ENCODE peak calls at places on chromosomes 7 and 10, in ten cellular contexts. X is RWPE1, R is RWPE2, M is retinal pigment epithelial cell, E is PC-9, S is cardiac muscle cell, J is D721Med, F is Caco-2, A is neural progenitor cell, N is kidney. U is an unnamed sample.

GRCh38 chr7:31487476-31487875 is 26.4 kb upstream of the ITPRID1 start:
- DNase-seq in F (no peak), E (no peak), M (no peak), N (no peak), R (no peak), J (no peak), A (no peak), X (no peak), S (no peak), U (no peak)

GRCh38 chr10:117499248-117500105 is 43.1 kb upstream of the EMX2 start:
- DNase-seq in M (no peak), F (no peak), R (no peak), J (no peak), S (peak), X (no peak), E (no peak), N (no peak), A (no peak), U (no peak)

GRCh38 chr7:137790828-137791227 is 55.9 kb downstream of the DGKI start:
- DNase-seq in M (peak), R (no peak), F (no peak), S (no peak), N (no peak), E (no peak), A (no peak), J (no peak), X (no peak), U (no peak)

GRCh38 chr10:124402273-124402672 is 16.4 kb downstream of the OAT start:
- DNase-seq in F (no peak), S (no peak), X (no peak), A (no peak), N (no peak), M (no peak), J (no peak), E (no peak), R (no peak), U (no peak)

GRCh38 chr10:6068422-6068821 is 6.3 kb upstream of the IL2RA start:
- DNase-seq in S (no peak), N (no peak), M (no peak), J (no peak), A (no peak), R (no peak), E (no peak), X (no peak), F (no peak), U (no peak)

GRCh38 chr10:49598986-49599385 is 11.1 kb upstream of the SLC18A3 start:
- DNase-seq in N (no peak), M (no peak), R (no peak), X (no peak), S (no peak), E (peak), J (no peak), A (no peak), F (peak), U (no peak)

GRCh38 chr10:119330342-119330741 is 123.0 kb downstream of the GRK5 start:
- DNase-seq in R (no peak), J (no peak), M (no peak), S (no peak), E (no peak), X (no peak), A (no peak), N (no peak), F (no peak), U (no peak)

GRCh38 chr10:74932648-74933047 is 106.2 kb downstream of the KAT6B start:
- DNase-seq in X (no peak), N (no peak), A (no peak), M (no peak), E (no peak), J (no peak), R (no peak), F (no peak), S (no peak), U (no peak)

GRCh38 chr10:104308439-104308903 is 29.8 kb downstream of the ITPRIP start:
- DNase-seq in X (no peak), R (no peak), A (no peak), N (no peak), J (no peak), M (no peak), E (no peak), F (no peak), S (no peak), U (no peak)

GRCh38 chr7:151339651-151340377 is 1.8 kb upstream of the NUB1 start:
- DNase-seq in R (no peak), A (no peak), X (no peak), J (no peak), N (no peak), E (no peak), S (no peak), M (no peak), F (no peak), U (no peak)
- TF ChIP-seq CTCF in R (no peak), A (no peak), X (no peak), J (no peak), N (no peak), E (no peak), S (no peak), M (no peak), F (no peak), U (no peak)

GRCh38 chr7:66143876-66144332 is 29.3 kb downstream of the CRCP start:
- DNase-seq in R (no peak), M (no peak), F (no peak), X (no peak), S (no peak), J (no peak), A (no peak), N (no peak), E (no peak), U (no peak)
- TF ChIP-seq CTCF in R (no peak), M (no peak), F (no peak), X (no peak), S (no peak), J (no peak), A (no peak), N (no peak), E (no peak), U (no peak)

GRCh38 chr10:95536017-95536416 is 25.2 kb downstream of the SORBS1 start:
- DNase-seq in R (no peak), N (no peak), S (peak), F (no peak), M (peak), X (no peak), A (no peak), E (no peak), J (no peak), U (no peak)
- TF ChIP-seq CTCF in R (no peak), N (no peak), S (no peak), F (no peak), M (no peak), X (no peak), A (no peak), E (no peak), J (no peak), U (no peak)

DNA sequence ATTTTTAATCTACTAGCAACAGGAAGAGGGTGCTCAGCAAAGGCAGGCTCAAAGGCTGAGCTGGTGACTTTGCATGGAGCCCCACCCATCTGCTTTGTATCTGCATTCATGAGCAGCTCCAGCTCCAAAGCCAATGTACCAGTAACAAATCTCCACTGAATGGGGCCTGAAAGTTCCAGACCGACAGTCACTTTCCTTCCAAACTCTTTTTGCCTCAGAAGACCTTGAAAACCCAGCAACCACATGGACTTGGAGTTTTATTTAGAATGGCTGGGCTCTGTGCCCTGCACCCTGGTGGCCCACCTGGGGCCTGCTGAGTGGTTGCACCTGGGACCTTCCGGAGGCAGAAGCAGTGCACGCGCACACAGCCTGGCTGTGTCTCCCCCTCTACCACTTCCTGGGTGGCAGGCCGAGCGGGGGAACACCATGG is 195.0 kb upstream of the PLXNA4 start:
- DNase-seq in F (no peak), R (no peak), M (no peak), A (no peak), X (no peak), N (no peak), J (no peak), S (no peak), E (no peak), U (no peak)
- TF ChIP-seq CTCF in F (no peak), R (no peak), M (no peak), A (no peak), X (no peak), N (no peak), J (no peak), S (no peak), E (no peak), U (no peak)

GRCh38 chr7:30166155-30166840 is 31.5 kb downstream of the MTURN start:
- DNase-seq in X (peak), R (no peak), S (no peak), M (no peak), N (no peak), E (peak), F (peak), A (no peak), J (no peak), U (peak)
- TF ChIP-seq CTCF in X (no peak), R (peak), S (no peak), M (no peak), N (no peak), E (no peak), F (no peak), A (no peak), J (no peak), U (no peak)

DNA sequence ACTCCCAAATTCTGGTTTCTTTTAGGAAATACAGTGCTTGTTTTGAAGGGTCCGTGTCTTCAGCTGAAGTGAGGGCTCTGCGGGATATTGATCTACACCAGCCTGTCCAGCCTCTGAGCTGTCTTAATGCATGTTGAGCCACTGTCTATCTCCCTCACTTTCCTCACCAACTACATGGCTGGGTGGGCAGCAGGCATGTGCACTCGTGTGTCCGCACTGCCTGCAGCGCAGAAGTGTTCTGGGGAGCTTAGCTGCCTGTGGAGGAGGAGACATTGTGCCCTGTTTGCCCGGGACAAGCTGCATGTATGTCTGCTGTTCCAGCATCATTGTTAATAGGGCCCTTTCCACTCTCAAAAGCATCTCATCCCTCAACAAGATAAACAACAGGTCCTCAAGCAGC is 133.1 kb upstream of the EEPD1 start:
- DNase-seq in M (no peak), J (no peak), A (no peak), F (no peak), X (no peak), R (no peak), N (no peak), E (no peak), S (no peak), U (no peak)
- TF ChIP-seq CTCF in M (no peak), J (no peak), A (no peak), F (no peak), X (no peak), R (no peak), N (no peak), E (no peak), S (no peak), U (no peak)

GRCh38 chr7:46948776-46949175 is 633.1 kb downstream of the TNS3 start:
- DNase-seq in E (no peak), F (no peak), J (no peak), M (no peak), R (no peak), X (no peak), N (no peak), A (no peak), S (no peak), U (no peak)
- TF ChIP-seq CTCF in E (no peak), F (no peak), J (no peak), M (no peak), R (no peak), X (no peak), N (no peak), A (no peak), S (no peak), U (no peak)